ENCODE peak calls at places on chromosome 18, in six cellular contexts. N is fibroblast of mammary gland; B is NCI-H2171; Y is RPMI8226; H is T-helper 1 cell; X is central memory CD4-positive, alpha-beta T cell. Q is an unnamed sample.

GRCh38 chr18:48227206-48227605 is 182.0 kb downstream of the ZBTB7C start:
- DNase-seq in N (no peak), X (no peak), H (no peak), Y (no peak), B (no peak), Q (no peak)

GRCh38 chr18:62420513-62421209 is 95.6 kb downstream of the TNFRSF11A start:
- DNase-seq in H (peak), N (peak), Y (no peak), B (no peak), X (peak), Q (peak)

GRCh38 chr18:25282922-25283703 is 68.9 kb downstream of the ZNF521 start:
- DNase-seq in N (no peak), Y (no peak), X (no peak), B (no peak), H (no peak), Q (no peak)

GRCh38 chr18:54205951-54206350 is 18.5 kb downstream of the MBD2 start:
- DNase-seq in Y (no peak), B (no peak), X (no peak), H (no peak), N (peak), Q (no peak)

GRCh38 chr18:23812566-23813440 is 123.5 kb downstream of the LAMA3 start:
- DNase-seq in Y (peak), X (peak), N (peak), H (no peak), B (peak), Q (peak)

GRCh38 chr18:12408247-12408869 is 629 bp downstream of the PRELID3A start:
- DNase-seq in N (peak), H (no peak), X (no peak), Y (peak), B (no peak), Q (no peak)

GRCh38 chr18:616380-616995 is 19.7 kb downstream of the CLUL1 start:
- DNase-seq in Y (peak), X (peak), B (peak), N (peak), H (no peak), Q (peak)

GRCh38 chr18:67266591-67267237 is 249.8 kb downstream of the DSEL start:
- DNase-seq in H (no peak), B (no peak), X (no peak), N (peak), Y (no peak), Q (no peak)

GRCh38 chr18:49725809-49726514 is 87.4 kb downstream of the ACAA2 start:
- DNase-seq in N (peak), B (no peak), Y (no peak), H (no peak), X (no peak), Q (no peak)

GRCh38 chr18:36454258-36454657 is 156.7 kb downstream of the FHOD3 start:
- DNase-seq in Y (no peak), X (no peak), B (no peak), N (no peak), H (no peak), Q (no peak)

GRCh38 chr18:9147440-9148238 is 11.1 kb downstream of the ANKRD12 start:
- DNase-seq in N (peak), B (peak), H (no peak), X (peak), Y (peak), Q (peak)

GRCh38 chr18:77765468-77765867 is 515.8 kb downstream of the GALR1 start:
- DNase-seq in B (peak), X (no peak), Y (peak), H (no peak), N (peak), Q (no peak)

GRCh38 chr18:64110692-64111480 is 38.0 kb downstream of the LINC00305 start:
- DNase-seq in X (no peak), Y (no peak), H (no peak), N (no peak), B (no peak), Q (no peak)

GRCh38 chr18:71221405-71221804 is 932.6 kb downstream of the SOCS6 start:
- DNase-seq in H (no peak), N (no peak), X (no peak), Y (no peak), B (no peak), Q (no peak)

GRCh38 chr18:70126832-70127231 is 78.7 kb downstream of the RTTN start:
- DNase-seq in B (no peak), N (no peak), Y (no peak), H (no peak), X (no peak), Q (no peak)

GRCh38 chr18:10230072-10230471 is 224.4 kb upstream of the APCDD1 start:
- DNase-seq in H (no peak), B (no peak), X (no peak), Y (peak), N (peak), Q (no peak)

GRCh38 chr18:58251416-58251815 is 207.4 kb downstream of the NEDD4L start:
- DNase-seq in N (no peak), H (no peak), B (no peak), X (no peak), Y (no peak), Q (no peak)

Q was measured in CD4-positive, alpha-beta memory T cell.